ENCODE peak calls at places on chromosomes 1 and 21, in nine cellular contexts. O, H, Q, K, M, I, J, A and W are unnamed samples.

GRCh38 chr1:14117700-14118099 is 417.7 kb downstream of the PRDM2 start:
- DNase-seq in O (no peak), Q (no peak), J (no peak), A (no peak), K (no peak), I (no peak), H (no peak), M (no peak), W (no peak)

GRCh38 chr1:220880367-220880680 is 1.1 kb downstream of the HLX start:
- DNase-seq in H (no peak), M (no peak), O (no peak), K (no peak), I (no peak), Q (no peak), A (no peak), J (peak; percentile 74), W (no peak)

GRCh38 chr1:220137006-220137794 is 43.3 kb downstream of the IARS2 start:
- DNase-seq in Q (no peak), J (no peak), A (no peak), M (peak; percentile 30), I (no peak), K (no peak), H (no peak), O (no peak), W (no peak)

GRCh38 chr1:207032528-207033017 is at the start of gene C1orf116:
- DNase-seq in Q (no peak), A (no peak), J (no peak), O (no peak), I (peak; percentile 67), H (peak; percentile 87), M (no peak), K (peak; percentile 88), W (no peak)

GRCh38 chr1:234214911-234215892 is 158.1 kb upstream of the COA6 start:
- DNase-seq in M (no peak), I (peak; percentile 81), H (peak; percentile 64), O (no peak), Q (no peak), A (no peak), K (no peak), J (no peak), W (no peak)

GRCh38 chr1:155192346-155193274 is 15.1 kb downstream of the THBS3 start:
- DNase-seq in A (no peak), I (peak; percentile 82), J (no peak), H (peak; percentile 89), O (peak; percentile 44), M (no peak), K (no peak), Q (no peak), W (no peak)

GRCh38 chr1:106620521-106620954 is 435.9 kb upstream of the PRMT6 start:
- DNase-seq in J (no peak), A (no peak), M (no peak), H (no peak), K (no peak), Q (peak; percentile 70), O (no peak), I (no peak), W (no peak)

GRCh38 chr21:41667136-41667535 is 99.7 kb downstream of the RIPK4 start:
- DNase-seq in M (no peak), Q (no peak), J (no peak), K (no peak), I (no peak), O (no peak), H (no peak), A (no peak), W (no peak)

GRCh38 chr21:43864313-43864805 is 664 bp upstream of the AGPAT3 start:
- DNase-seq in K (peak; percentile 60), H (peak; percentile 79), M (peak; percentile 52), I (peak; percentile 80), J (no peak), A (peak; percentile 16), O (no peak), Q (peak; percentile 70), W (peak; percentile 50)

GRCh38 chr1:30143517-30143916 is 579.9 kb downstream of the MATN1 start:
- DNase-seq in H (no peak), O (no peak), A (no peak), M (no peak), J (peak; percentile 31), I (no peak), Q (no peak), K (no peak), W (no peak)

GRCh38 chr1:170535418-170535817 is 3.5 kb downstream of the GORAB start:
- DNase-seq in K (no peak), A (no peak), H (no peak), M (no peak), O (no peak), I (no peak), Q (no peak), J (no peak), W (peak; percentile 17)

GRCh38 chr1:30151119-30151518 is 572.3 kb downstream of the MATN1 start:
- DNase-seq in M (no peak), K (no peak), I (no peak), A (no peak), O (no peak), Q (no peak), J (no peak), H (no peak), W (no peak)

DNA sequence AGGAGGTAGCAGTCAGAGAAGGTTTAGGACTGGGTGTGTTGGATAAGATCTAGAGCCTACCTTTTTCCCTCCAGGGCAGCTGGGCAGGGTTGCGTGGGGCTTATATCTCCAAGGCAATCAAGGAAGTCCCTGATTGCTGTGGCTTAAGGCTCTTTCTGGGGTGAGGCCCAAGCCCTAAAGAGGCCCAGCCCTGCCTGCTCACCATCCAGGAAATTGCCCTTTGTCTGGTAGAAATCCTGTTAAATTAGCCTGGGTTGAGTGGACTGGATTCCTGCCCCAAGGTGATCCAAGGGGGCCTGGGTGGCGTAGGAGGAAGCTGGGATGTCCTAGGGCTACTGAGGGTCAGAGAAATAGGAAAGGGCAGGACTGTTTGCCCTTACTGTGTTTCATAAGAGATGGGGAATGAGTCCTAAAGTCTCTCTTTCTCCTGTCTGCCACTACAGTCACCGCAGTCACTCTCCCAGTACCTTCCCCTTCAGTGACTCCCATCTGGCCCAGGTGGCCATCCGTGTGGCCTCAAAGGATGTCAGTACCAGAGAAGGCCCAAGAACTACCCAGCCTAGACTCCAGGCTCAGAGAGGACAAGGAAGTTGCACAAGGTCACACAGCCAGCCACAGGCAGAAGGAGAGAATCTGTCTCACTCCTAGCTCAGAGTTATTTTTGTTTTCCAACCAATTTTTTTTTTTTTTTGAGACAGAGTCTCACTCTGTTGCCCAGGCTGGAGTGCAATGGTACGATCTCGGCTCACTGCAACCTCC is 25.8 kb downstream of the MFSD2A start:
- DNase-seq in A (no peak), O (no peak), I (no peak), M (no peak), J (no peak), K (no peak), H (peak; percentile 38), Q (no peak), W (no peak)
- TF ChIP-seq POLR2A in A (no peak), O (no peak), I (no peak), M (no peak), J (no peak), K (no peak), H (no peak), Q (no peak), W (no peak)

DNA sequence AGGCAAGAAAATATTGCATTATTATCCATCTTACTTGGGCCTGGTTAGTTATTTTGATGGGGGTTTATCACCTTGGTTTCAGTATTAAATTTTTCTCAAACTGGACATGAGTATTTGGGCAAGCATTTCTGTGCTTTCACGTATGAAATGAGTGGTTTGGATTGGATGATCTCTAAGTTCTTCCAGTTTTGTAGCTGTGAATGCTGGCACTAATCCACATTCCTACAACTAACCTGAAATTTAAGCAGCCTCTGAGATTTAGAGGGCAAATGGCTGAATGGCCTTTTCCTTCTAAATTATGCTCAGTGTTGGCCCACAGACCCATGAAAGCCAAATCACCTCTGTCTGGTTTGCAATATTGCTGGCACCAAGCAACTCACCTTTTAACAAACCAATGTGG is 475.0 kb upstream of the B3GALT2 start:
- DNase-seq in A (no peak), H (no peak), O (no peak), K (no peak), Q (no peak), M (no peak), I (no peak), J (no peak), W (no peak)
- H3K36me3 ChIP-seq in A (no peaks in the 10 kb centered on the region), H (no peaks in the 10 kb centered on the region), O (no peaks in the 10 kb centered on the region), K (no peaks in the 10 kb centered on the region), Q (no peaks in the 10 kb centered on the region), M (no peaks in the 10 kb centered on the region), I (no peaks in the 10 kb centered on the region), J (no peaks in the 10 kb centered on the region), W (no peaks in the 10 kb centered on the region)

GRCh38 chr1:228494391-228494790 is 7.2 kb downstream of the RNF187 start:
- DNase-seq in A (no peak), K (no peak), J (no peak), Q (no peak), H (no peak), M (no peak), O (no peak), I (no peak), W (no peak)

GRCh38 chr1:228494044-228494353 is 6.8 kb downstream of the RNF187 start:
- DNase-seq in I (no peak), O (no peak), J (no peak), M (no peak), Q (peak; percentile 37), H (no peak), K (no peak), A (no peak), W (no peak)

GRCh38 chr1:228496494-228496893 is 9.3 kb downstream of the RNF187 start:
- DNase-seq in O (no peak), Q (no peak), M (no peak), I (no peak), A (no peak), K (no peak), H (no peak), J (no peak), W (no peak)

GRCh38 chr1:228496084-228496483 is 8.9 kb downstream of the RNF187 start:
- DNase-seq in I (no peak), H (no peak), M (no peak), J (no peak), K (no peak), A (no peak), Q (no peak), O (no peak), W (no peak)

GRCh38 chr1:228494970-228495853 is 8.0 kb downstream of the RNF187 start:
- DNase-seq in I (no peak), Q (peak; percentile 51), M (no peak), A (no peak), J (no peak), O (no peak), K (no peak), H (no peak), W (no peak)
- TF ChIP-seq POLR2A in I (no peak), Q (no peak), M (no peak), A (no peak), J (no peak), O (no peak), K (no peak), H (no peak), W (no peak)

DNA sequence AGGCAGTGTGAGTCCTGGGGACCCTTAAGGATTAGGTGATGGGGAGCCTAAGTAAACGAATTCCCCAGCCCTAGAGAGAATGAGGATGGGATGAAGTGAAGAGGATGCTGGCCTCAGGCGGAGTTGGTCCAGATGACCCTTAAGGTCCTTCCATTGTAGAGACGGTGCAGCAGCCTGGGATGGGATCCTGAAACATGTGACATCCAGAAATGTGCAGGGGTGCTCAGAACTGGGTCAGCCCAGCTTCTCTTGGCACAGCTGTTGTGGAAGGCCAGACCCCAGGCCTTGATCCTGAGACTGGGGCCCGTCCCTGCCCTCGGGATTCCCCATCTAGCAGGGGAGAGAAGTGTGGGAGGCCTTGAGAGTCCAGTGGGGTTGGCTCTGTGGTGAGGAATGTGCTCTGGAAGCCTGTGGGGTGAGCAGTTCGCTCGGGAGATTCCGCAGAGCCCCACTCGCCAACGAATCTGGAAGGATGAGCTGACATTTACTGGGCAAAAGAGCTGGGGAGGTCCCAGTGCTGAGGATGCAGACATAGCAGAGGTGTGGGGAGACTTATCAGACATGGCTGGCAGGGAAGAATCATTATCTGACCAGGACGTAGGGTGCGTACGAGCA is 28.1 kb downstream of the A3GALT2 start:
- DNase-seq in A (peak; percentile 29), H (no peak), K (no peak), J (no peak), I (no peak), Q (peak; percentile 64), O (no peak), M (no peak), W (no peak)
- H3K36me3 ChIP-seq in A (peaks cover 36% of the 10 kb centered on the region), H (peaks cover 57% of the 10 kb centered on the region), K (no peaks in the 10 kb centered on the region), J (peaks cover 28% of the 10 kb centered on the region), I (no peaks in the 10 kb centered on the region), Q (peaks cover 9% of the 10 kb centered on the region), O (no peaks in the 10 kb centered on the region), M (peaks cover 45% of the 10 kb centered on the region), W (peaks cover 19% of the 10 kb centered on the region)